ENCODE peak calls at places on chromosomes 2 and 18, in four cellular contexts. W is NCI-H510A, V is H54, N is SK-N-SH. E is an unnamed sample.

GRCh38 chr18:48781041-48781989 is 169.4 kb downstream of the SMAD7 start:
- DNase-seq in N (peak), V (no peak), W (no peak), E (peak)

GRCh38 chr18:28138816-28139215 is 38.1 kb downstream of the CDH2 start:
- DNase-seq in V (no peak), W (no peak), N (no peak), E (no peak)

GRCh38 chr18:54702687-54703086 is 111.6 kb downstream of the DYNAP start:
- DNase-seq in W (no peak), N (no peak), V (no peak), E (no peak)

GRCh38 chr2:46519265-46519664 is 39.9 kb downstream of the TMEM247 start:
- DNase-seq in V (no peak), W (no peak), N (no peak), E (no peak)

GRCh38 chr18:12768622-12769021 is 65.8 kb downstream of the PSMG2 start:
- DNase-seq in W (no peak), N (no peak), V (peak), E (no peak)

GRCh38 chr2:138030459-138030858 is 66.2 kb downstream of the HNMT start:
- DNase-seq in V (no peak), W (no peak), N (no peak), E (no peak)

GRCh38 chr2:163343316-163343715 is 392.5 kb downstream of the FIGN start:
- DNase-seq in W (no peak), N (no peak), V (no peak), E (no peak)

GRCh38 chr2:215983581-215984351 is 29.6 kb downstream of the MREG start:
- DNase-seq in N (peak), W (no peak), V (no peak), E (no peak)

GRCh38 chr2:55204536-55204935 is 27.6 kb downstream of the CLHC1 start:
- DNase-seq in V (no peak), W (no peak), N (no peak), E (no peak)

GRCh38 chr2:239181601-239182471 is 219.0 kb downstream of the HDAC4 start:
- DNase-seq in N (no peak), V (no peak), W (peak), E (no peak)

GRCh38 chr2:241123816-241124536 is 21.9 kb upstream of the MTERF4 start:
- DNase-seq in N (no peak), W (no peak), V (peak), E (peak)

GRCh38 chr2:125643585-125643984 is 1012.4 kb upstream of the GYPC start:
- DNase-seq in W (no peak), N (no peak), V (no peak), E (no peak)

GRCh38 chr2:48589170-48589767 is 28.4 kb upstream of the GTF2A1L start:
- DNase-seq in W (no peak), V (peak), N (peak), E (no peak)

GRCh38 chr2:142180820-142181533 is 50.2 kb upstream of the LRP1B start:
- DNase-seq in V (peak), W (no peak), N (no peak), E (no peak)

GRCh38 chr2:15945909-15946705 is 5.8 kb downstream of the MYCN start:
- DNase-seq in N (no peak), W (no peak), V (no peak), E (no peak)

GRCh38 chr2:239695728-239696240 is 295.0 kb upstream of the HDAC4 start:
- DNase-seq in V (no peak), W (no peak), N (no peak), E (no peak)

GRCh38 chr2:74957886-74958276 is 562 bp upstream of the POLE4 start:
- DNase-seq in W (no peak), N (no peak), V (no peak), E (no peak)

GRCh38 chr2:207920721-207921120 is 104.6 kb downstream of the PLEKHM3 start:
- DNase-seq in W (no peak), N (no peak), V (no peak), E (no peak)

GRCh38 chr2:202104286-202104870 is 31.3 kb downstream of the KIAA2012 start:
- DNase-seq in V (peak), W (no peak), N (peak), E (no peak)

GRCh38 chr2:107259011-107259410 is 373.0 kb upstream of the ST6GAL2 start:
- DNase-seq in V (no peak), N (no peak), W (no peak), E (no peak)

E was measured in tibial artery.